ENCODE peak calls at places on chromosomes 16 and 17, in seven cellular contexts. U, K, T, L, E, H and G are unnamed samples.
A peak's percentile ranks its signal among the peaks of the same experiment; 100 is the strongest.

GRCh38 chr16:9870962-9871361 is 311.3 kb downstream of the GRIN2A start:
- DNase-seq in U (no peak), K (no peak), T (no peak), L (peak; percentile 38), E (no peak), H (no peak), G (no peak)

GRCh38 chr16:35776-36305 is 17.6 kb downstream of the POLR3K start:
- DNase-seq in U (no peak), K (no peak), T (no peak), L (no peak), E (no peak), H (no peak), G (no peak)

GRCh38 chr16:31132303-31132978 is 3.1 kb downstream of the PRSS8 start:
- DNase-seq in U (no peak), K (no peak), T (no peak), L (no peak), E (no peak), H (no peak), G (no peak)

GRCh38 chr17:67490471-67490870 is 113.4 kb downstream of the PITPNC1 start:
- DNase-seq in U (no peak), K (no peak), T (no peak), L (no peak), E (peak; percentile 57), H (no peak), G (no peak)

GRCh38 chr17:44531019-44531418 is 26.3 kb upstream of the FZD2 start:
- DNase-seq in U (no peak), K (no peak), T (no peak), L (no peak), E (no peak), H (no peak), G (no peak)

GRCh38 chr17:40203131-40203530 is 16.0 kb upstream of the WIPF2 start:
- DNase-seq in U (no peak), K (no peak), T (no peak), L (no peak), E (no peak), H (no peak), G (no peak)

GRCh38 chr17:40322417-40323315 is 13.7 kb downstream of the RARA start:
- DNase-seq in U (peak; percentile 73), K (peak; percentile 89), T (peak; percentile 87), L (peak; percentile 68), E (peak; percentile 65), H (peak; percentile 74), G (no peak)

GRCh38 chr17:57035971-57036481 is 49.0 kb upstream of the AKAP1 start:
- DNase-seq in U (no peak), K (peak; percentile 44), T (no peak), L (peak; percentile 12), E (no peak), H (no peak), G (no peak)

GRCh38 chr17:35023538-35023937 is 40.0 kb downstream of the RFFL start:
- DNase-seq in U (no peak), K (no peak), T (no peak), L (peak; percentile 90), E (no peak), H (no peak), G (no peak)

GRCh38 chr16:65268331-65268730 is 146.5 kb upstream of the CDH11 start:
- DNase-seq in U (no peak), K (no peak), T (no peak), L (no peak), E (no peak), H (no peak), G (no peak)

GRCh38 chr16:88907768-88908167 is 41.3 kb upstream of the PABPN1L start:
- DNase-seq in U (no peak), K (no peak), T (no peak), L (peak; percentile 97), E (no peak), H (no peak), G (no peak)

GRCh38 chr17:81090361-81091133 is 55.6 kb downstream of the BAIAP2 start:
- DNase-seq in U (no peak), K (peak; percentile 87), T (peak; percentile 85), L (no peak), E (peak; percentile 95), H (peak; percentile 62), G (no peak)

DNA sequence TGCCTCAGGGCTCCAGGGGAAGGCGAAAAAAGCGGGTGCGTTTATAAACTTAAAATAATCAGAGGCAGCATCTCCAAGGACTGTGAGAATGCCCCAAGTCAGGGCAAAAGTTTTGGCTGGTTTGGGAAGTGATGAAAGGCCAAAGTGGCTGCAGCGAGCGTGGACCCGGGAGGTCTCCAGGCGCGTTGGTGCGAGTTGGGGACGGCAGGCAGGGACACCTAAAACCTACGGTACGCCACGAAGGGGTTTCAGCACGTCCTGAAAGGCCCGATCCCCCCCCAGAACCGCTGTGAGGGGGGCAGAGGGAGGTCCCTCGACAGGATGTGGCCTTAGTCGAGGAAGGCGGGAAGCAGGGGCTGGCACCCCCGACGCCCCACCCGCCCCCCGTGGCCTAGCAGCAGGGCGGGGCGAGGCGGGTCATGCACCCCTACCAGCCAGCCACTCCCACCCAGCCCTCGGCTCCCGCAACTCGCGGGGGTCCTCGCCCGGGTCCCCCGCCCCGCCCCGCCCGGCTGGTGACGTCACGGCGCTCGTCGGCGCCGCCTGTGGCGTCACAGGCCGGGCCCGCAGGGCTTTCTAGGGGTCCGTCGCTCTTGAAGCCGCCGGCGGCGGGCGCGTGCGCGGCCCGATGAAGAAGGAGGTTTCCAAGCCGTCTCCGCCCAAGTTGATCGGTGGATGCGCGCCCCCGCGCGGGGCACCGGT is at the start of gene MYCBPAP:
- DNase-seq in U (peak; percentile 87), K (peak; percentile 85), T (peak; percentile 92), L (no peak), E (peak; percentile 90), H (peak; percentile 86), G (peak; percentile 73)
- TF ChIP-seq CTCF in U (peak; percentile 15), K (no peak), T (no peak), L (no peak), E (peak; percentile 24), H (peak; percentile 27), G (no peak)

DNA sequence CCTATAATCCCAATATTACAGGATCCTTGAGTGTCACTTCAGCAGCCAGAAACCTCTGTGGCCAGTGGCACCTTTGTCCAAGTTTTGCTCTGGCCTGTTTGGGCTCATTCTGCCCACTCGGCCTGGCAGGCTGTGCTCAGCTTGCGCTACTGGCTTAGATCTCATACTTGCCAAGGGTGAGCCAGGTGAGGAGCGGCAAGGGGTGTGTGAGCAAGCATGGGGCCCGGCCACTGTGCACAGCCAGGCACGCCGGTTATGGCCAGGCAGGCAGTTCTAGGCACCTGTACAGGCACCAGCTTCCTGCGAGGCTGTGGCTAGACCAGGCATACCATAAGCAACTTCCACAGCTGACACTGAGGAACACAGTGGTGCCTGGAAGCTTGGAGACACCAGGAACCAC is 16.9 kb upstream of the USP22 start:
- DNase-seq in U (no peak), K (no peak), T (no peak), L (no peak), E (no peak), H (no peak), G (no peak)
- TF ChIP-seq CTCF in U (no peak), K (no peak), T (no peak), L (no peak), E (no peak), H (no peak), G (no peak)

GRCh38 chr16:56868175-56868574 is 3.2 kb downstream of the SLC12A3 start:
- DNase-seq in U (no peak), K (no peak), T (no peak), L (no peak), E (no peak), H (no peak), G (no peak)

GRCh38 chr16:56870271-56870888 is 5.4 kb downstream of the SLC12A3 start:
- DNase-seq in U (no peak), K (no peak), T (no peak), L (no peak), E (no peak), H (no peak), G (no peak)

GRCh38 chr16:56866955-56867830 is 2.2 kb downstream of the SLC12A3 start:
- DNase-seq in U (no peak), K (no peak), T (no peak), L (peak; percentile 19), E (no peak), H (no peak), G (no peak)

GRCh38 chr16:56871172-56871593 is 6.2 kb downstream of the SLC12A3 start:
- DNase-seq in U (no peak), K (no peak), T (no peak), L (peak; percentile 33), E (no peak), H (no peak), G (no peak)

GRCh38 chr16:56869513-56870270 is 4.7 kb downstream of the SLC12A3 start:
- DNase-seq in U (no peak), K (no peak), T (no peak), L (no peak), E (peak; percentile 81), H (no peak), G (no peak)
- TF ChIP-seq CTCF in U (no peak), K (no peak), T (no peak), L (peak; percentile 27), E (peak; percentile 62), H (no peak), G (no peak)

DNA sequence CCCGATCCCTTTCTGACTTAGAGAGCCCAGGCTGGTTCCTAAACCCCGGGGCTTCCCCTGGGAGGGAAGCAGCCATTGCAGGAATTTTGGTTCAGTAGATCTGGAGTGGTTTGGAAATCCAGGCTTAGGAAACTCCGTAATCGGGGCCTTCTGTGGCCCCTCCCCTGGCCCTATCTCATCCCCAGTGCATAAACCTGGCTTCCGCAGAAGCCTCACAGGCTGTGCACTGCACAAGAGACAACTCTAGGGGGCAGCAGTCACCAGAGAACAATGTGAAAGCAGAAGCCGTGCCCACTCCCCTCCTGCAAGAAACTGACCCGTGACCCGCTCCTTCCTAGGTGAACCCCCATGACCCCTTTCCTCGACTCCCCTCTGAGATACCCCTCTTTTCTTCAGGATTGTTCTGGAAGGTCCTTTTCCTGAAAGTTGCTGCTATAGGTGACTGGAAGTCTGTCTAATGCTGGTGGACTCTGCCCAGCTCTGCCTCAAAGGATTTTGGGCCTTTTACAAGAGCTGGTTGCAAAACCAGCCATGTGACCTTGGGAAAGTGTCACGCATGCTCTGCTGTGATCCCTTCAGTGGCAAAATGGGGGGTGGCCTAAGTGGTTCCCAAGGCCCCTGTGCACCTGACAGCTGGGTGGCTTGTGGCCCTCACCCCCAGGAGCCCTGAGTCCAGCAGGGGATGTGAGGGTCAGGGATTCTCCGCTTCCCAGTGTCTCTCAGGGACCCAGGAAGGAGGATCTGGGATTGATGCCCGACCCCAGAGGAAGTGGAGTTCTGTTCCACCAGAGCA is 14.4 kb downstream of the GUCY2D start:
- DNase-seq in U (no peak), K (peak; percentile 85), T (peak; percentile 68), L (no peak), E (peak; percentile 92), H (no peak), G (no peak)
- TF ChIP-seq CTCF in U (peak; percentile 14), K (peak; percentile 54), T (peak; percentile 17), L (peak; percentile 80), E (peak; percentile 91), H (peak; percentile 66), G (no peak)

GRCh38 chr16:23577493-23577892 is 18.6 kb downstream of the NDUFAB1 start:
- DNase-seq in U (no peak), K (no peak), T (no peak), L (no peak), E (no peak), H (no peak), G (no peak)

GRCh38 chr16:23578096-23578830 is 17.9 kb downstream of the NDUFAB1 start:
- DNase-seq in U (no peak), K (no peak), T (peak; percentile 18), L (no peak), E (no peak), H (no peak), G (no peak)

GRCh38 chr16:23573822-23574221 is 16.3 kb downstream of the UBFD1 start:
- DNase-seq in U (no peak), K (no peak), T (no peak), L (no peak), E (no peak), H (no peak), G (no peak)

GRCh38 chr16:23572394-23572793 is 14.9 kb downstream of the UBFD1 start:
- DNase-seq in U (no peak), K (no peak), T (no peak), L (no peak), E (no peak), H (no peak), G (no peak)

GRCh38 chr16:23575834-23576233 is 18.3 kb downstream of the UBFD1 start:
- DNase-seq in U (no peak), K (no peak), T (no peak), L (no peak), E (no peak), H (no peak), G (no peak)
- TF ChIP-seq CTCF in U (no peak), K (no peak), T (no peak), L (no peak), E (no peak), H (no peak), G (no peak)